ENCODE peak calls at places on chromosomes 7 and 10, in ten cellular contexts. Q is PC-3; B is cardiac muscle cell; P is heart left ventricle; D is PC-9; J is OCI-LY7; V is naive thymus-derived CD4-positive, alpha-beta T cell; M is A673; S is right lobe of liver; U is CD8-positive, alpha-beta memory T cell. F is an unnamed sample.

GRCh38 chr10:61898435-61898778 is 3.1 kb upstream of the ARID5B start:
- DNase-seq in J (peak; percentile 85), Q (peak; percentile 28), U (no peak), B (no peak), P (no peak), M (peak; percentile 84), S (no peak), V (no peak), D (no peak), F (no peak)

GRCh38 chr7:152597514-152597913 is 78.4 kb downstream of the XRCC2 start:
- DNase-seq in S (peak; percentile 14), D (no peak), V (no peak), J (no peak), B (no peak), U (no peak), M (no peak), P (no peak), Q (no peak), F (peak; percentile 27)

GRCh38 chr10:24202181-24202570 is 6.8 kb upstream of the KIAA1217 start:
- DNase-seq in P (no peak), J (no peak), V (no peak), D (no peak), S (no peak), U (no peak), M (no peak), B (peak; percentile 51), Q (no peak), F (no peak)

GRCh38 chr10:22911889-22912762 is 15.7 kb upstream of the ARMC3 start:
- DNase-seq in M (peak; percentile 96), B (peak; percentile 4), Q (no peak), J (no peak), P (peak; percentile 13), V (no peak), D (no peak), S (no peak), U (no peak), F (peak; percentile 25)

GRCh38 chr7:35253182-35253679 is 669 bp downstream of the TBX20 start:
- DNase-seq in B (no peak), S (no peak), J (peak; percentile 41), P (no peak), M (peak; percentile 7), D (no peak), V (no peak), U (no peak), Q (no peak), F (no peak)

GRCh38 chr7:115585015-115585655 is 445.4 kb downstream of the TFEC start:
- DNase-seq in Q (peak; percentile 54), S (no peak), P (no peak), B (no peak), M (peak; percentile 26), J (no peak), U (no peak), V (no peak), D (peak; percentile 39), F (no peak)

GRCh38 chr7:12741951-12742575 is 54.6 kb downstream of the ARL4A start:
- DNase-seq in S (no peak), P (no peak), B (no peak), V (no peak), J (no peak), U (no peak), D (no peak), Q (peak; percentile 40), M (no peak), F (peak; percentile 15)

GRCh38 chr7:96547371-96547811 is 162.3 kb downstream of the SEM1 start:
- DNase-seq in U (no peak), B (no peak), Q (peak; percentile 73), V (no peak), P (no peak), S (no peak), J (no peak), M (peak; percentile 5), D (peak; percentile 46), F (peak; percentile 24)

GRCh38 chr10:116039604-116040003 is 233.4 kb downstream of the GFRA1 start:
- DNase-seq in M (no peak), S (no peak), B (no peak), D (no peak), P (no peak), U (no peak), J (no peak), V (no peak), Q (no peak), F (no peak)

GRCh38 chr7:46900312-46901263 is 681.3 kb downstream of the TNS3 start:
- DNase-seq in D (no peak), U (no peak), B (peak; percentile 18), J (no peak), M (peak; percentile 76), P (peak; percentile 55), S (no peak), Q (peak; percentile 3), V (no peak), F (no peak)

GRCh38 chr10:23422003-23422411 is 16.9 kb upstream of the OTUD1 start:
- DNase-seq in Q (peak; percentile 43), B (no peak), U (no peak), S (no peak), M (no peak), V (no peak), D (peak; percentile 69), P (no peak), J (no peak), F (no peak)

GRCh38 chr10:3468919-3469638 is 296.5 kb upstream of the PITRM1 start:
- DNase-seq in V (no peak), B (no peak), Q (peak; percentile 83), U (no peak), M (peak; percentile 71), D (peak; percentile 48), P (peak; percentile 62), J (no peak), S (no peak), F (peak; percentile 95)

GRCh38 chr7:77415822-77416620 is at the start of gene GSAP:
- DNase-seq in B (peak; percentile 57), M (no peak), D (peak; percentile 61), J (no peak), U (peak; percentile 71), V (peak; percentile 49), S (peak; percentile 88), P (peak; percentile 71), Q (peak; percentile 64), F (peak; percentile 73)

GRCh38 chr7:22357311-22358175 is 589 bp upstream of the RAPGEF5 start:
- DNase-seq in S (peak; percentile 50), U (no peak), D (no peak), V (no peak), J (no peak), M (no peak), P (no peak), Q (peak; percentile 64), B (peak; percentile 2), F (no peak)
- H3K4me3 ChIP-seq in S (peak overlapping the region; percentile 27), U (no peak overlapping the region), D (peak overlapping the region; percentile 83), V (no peak overlapping the region), J (peak overlapping the region; percentile 82), M (peak overlapping the region; percentile 52), P (peak overlapping the region; percentile 65), Q (peak overlapping the region; percentile 64), B (peak overlapping the region; percentile 45), F (peak overlapping the region; percentile 46)

GRCh38 chr10:132539431-132539839 is 1.8 kb downstream of the INPP5A start:
- DNase-seq in U (peak; percentile 50), B (no peak), J (no peak), S (peak; percentile 86), Q (no peak), P (peak; percentile 42), D (no peak), M (no peak), V (peak; percentile 68), F (peak; percentile 56)
- H3K4me1 ChIP-seq in U (peaks cover 44% of the 10 kb centered on the region), B (peaks cover 41% of the 10 kb centered on the region), J (peaks cover 53% of the 10 kb centered on the region), S (no peaks in the 10 kb centered on the region), Q (peaks cover 49% of the 10 kb centered on the region), P (peaks cover 56% of the 10 kb centered on the region), D (peaks cover 20% of the 10 kb centered on the region), M (peaks cover 4% of the 10 kb centered on the region), V (peaks cover 57% of the 10 kb centered on the region), F (peaks cover 36% of the 10 kb centered on the region)

GRCh38 chr7:30470783-30471182 is 7.8 kb downstream of the NOD1 start:
- DNase-seq in Q (peak; percentile 16), P (peak; percentile 72), J (no peak), U (no peak), D (no peak), S (no peak), M (no peak), V (no peak), B (peak; percentile 83), F (peak; percentile 78)

GRCh38 chr7:30468041-30468440 is 10.5 kb downstream of the NOD1 start:
- DNase-seq in B (no peak), P (peak; percentile 1), V (no peak), M (no peak), Q (no peak), S (no peak), U (no peak), D (no peak), J (peak; percentile 32), F (no peak)

GRCh38 chr7:30468791-30469190 is 9.8 kb downstream of the NOD1 start:
- DNase-seq in Q (no peak), J (no peak), B (no peak), M (no peak), S (no peak), P (no peak), D (no peak), U (no peak), V (no peak), F (peak; percentile 36)

GRCh38 chr7:30470163-30470770 is 8.3 kb downstream of the NOD1 start:
- DNase-seq in J (no peak), S (no peak), V (no peak), B (peak; percentile 68), U (no peak), P (peak; percentile 48), Q (no peak), M (no peak), D (no peak), F (no peak)

DNA sequence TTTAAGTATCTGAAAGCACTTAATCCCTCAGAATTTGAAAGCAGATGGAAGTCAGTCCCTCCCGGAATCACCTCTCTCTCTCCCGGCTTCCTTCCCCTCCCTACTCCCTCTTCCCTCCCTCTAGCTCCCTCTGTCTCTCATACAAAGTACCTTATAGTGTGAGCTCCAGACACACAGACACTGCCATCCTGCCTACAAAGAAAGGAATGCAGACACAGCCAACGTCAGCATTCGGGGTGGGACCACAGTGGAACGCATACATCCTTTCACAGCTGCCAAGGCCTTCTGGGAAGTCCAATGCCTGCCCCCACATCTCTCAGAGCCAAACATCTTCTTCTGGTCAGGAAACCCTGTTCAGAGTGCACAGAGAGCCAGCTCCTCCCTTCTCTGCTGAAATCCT is 9.3 kb downstream of the NOD1 start:
- DNase-seq in B (peak; percentile 73), V (no peak), D (peak; percentile 49), M (peak; percentile 70), U (no peak), J (no peak), S (no peak), Q (no peak), P (peak; percentile 87), F (peak; percentile 97)
- H3K4me3 ChIP-seq in B (no peak overlapping the region), V (no peak overlapping the region), D (no peak overlapping the region), M (no peak overlapping the region), U (no peak overlapping the region), J (no peak overlapping the region), S (no peak overlapping the region), Q (no peak overlapping the region), P (peak overlapping the region; percentile 5), F (peak overlapping the region; percentile 69)

GRCh38 chr10:6347391-6347951 is 144.7 kb downstream of the PFKFB3 start:
- DNase-seq in D (no peak), S (no peak), J (peak; percentile 75), Q (no peak), V (no peak), M (peak; percentile 20), P (no peak), U (peak; percentile 64), B (no peak), F (no peak)
- H3K4me1 ChIP-seq in D (no peaks in the 10 kb centered on the region), S (no peaks in the 10 kb centered on the region), J (peaks cover 82% of the 10 kb centered on the region), Q (no peaks in the 10 kb centered on the region), V (peaks cover 34% of the 10 kb centered on the region), M (peaks cover 18% of the 10 kb centered on the region), P (no peaks in the 10 kb centered on the region), U (peaks cover 36% of the 10 kb centered on the region), B (peaks cover 4% of the 10 kb centered on the region), F (peaks cover 3% of the 10 kb centered on the region)